ENCODE peak calls at places on chromosomes 11 and 22, in four cellular contexts. One of them, this sample, is unnamed.

GRCh38 chr11:7688238-7688826 is 15.0 kb upstream of the CYB5R2 start:
- DNase-seq in fibroblast of lung: peak; percentile 13
- DNase-seq in choroid plexus epithelial cell: peak; percentile 63
- DNase-seq in neuronal stem cell: no peak
- DNase-seq in this sample: no peak

GRCh38 chr11:75583710-75584658 is 21.9 kb downstream of the SERPINH1 start:
- DNase-seq in neuronal stem cell: peak; percentile 69
- DNase-seq in fibroblast of lung: peak; percentile 87
- DNase-seq in choroid plexus epithelial cell: peak; percentile 85
- DNase-seq in this sample: peak; percentile 76

GRCh38 chr11:33930317-33931021 is 38.6 kb upstream of the LMO2 start:
- DNase-seq in neuronal stem cell: no peak
- DNase-seq in choroid plexus epithelial cell: peak; percentile 72
- DNase-seq in fibroblast of lung: peak; percentile 48
- DNase-seq in this sample: peak; percentile 46

GRCh38 chr11:79119491-79120284 is 321.1 kb downstream of the TENM4 start:
- DNase-seq in fibroblast of lung: peak; percentile 33
- DNase-seq in choroid plexus epithelial cell: no peak
- DNase-seq in neuronal stem cell: peak; percentile 50
- DNase-seq in this sample: no peak

GRCh38 chr11:80798189-80798588 is 1357.4 kb upstream of the TENM4 start:
- DNase-seq in neuronal stem cell: no peak
- DNase-seq in choroid plexus epithelial cell: no peak
- DNase-seq in fibroblast of lung: no peak
- DNase-seq in this sample: no peak

GRCh38 chr11:85626496-85626895 is 648 bp downstream of the DLG2 start:
- DNase-seq in choroid plexus epithelial cell: no peak
- DNase-seq in neuronal stem cell: no peak
- DNase-seq in fibroblast of lung: no peak
- DNase-seq in this sample: no peak

GRCh38 chr11:35919244-35919643 is 24.6 kb upstream of the LDLRAD3 start:
- DNase-seq in choroid plexus epithelial cell: no peak
- DNase-seq in fibroblast of lung: peak; percentile 4
- DNase-seq in neuronal stem cell: peak; percentile 44
- DNase-seq in this sample: no peak

GRCh38 chr11:32331098-32331497 is 104.2 kb downstream of the WT1 start:
- DNase-seq in fibroblast of lung: peak; percentile 37
- DNase-seq in choroid plexus epithelial cell: peak; percentile 22
- DNase-seq in neuronal stem cell: no peak
- DNase-seq in this sample: peak; percentile 45

GRCh38 chr22:39839917-39840510 is 53.5 kb downstream of the ENTHD1 start:
- DNase-seq in fibroblast of lung: no peak
- DNase-seq in choroid plexus epithelial cell: no peak
- DNase-seq in neuronal stem cell: no peak
- DNase-seq in this sample: no peak

GRCh38 chr11:124876818-124877630 is 11.8 kb downstream of the ROBO3 start:
- DNase-seq in fibroblast of lung: no peak
- DNase-seq in neuronal stem cell: no peak
- DNase-seq in choroid plexus epithelial cell: no peak
- DNase-seq in this sample: no peak

DNA sequence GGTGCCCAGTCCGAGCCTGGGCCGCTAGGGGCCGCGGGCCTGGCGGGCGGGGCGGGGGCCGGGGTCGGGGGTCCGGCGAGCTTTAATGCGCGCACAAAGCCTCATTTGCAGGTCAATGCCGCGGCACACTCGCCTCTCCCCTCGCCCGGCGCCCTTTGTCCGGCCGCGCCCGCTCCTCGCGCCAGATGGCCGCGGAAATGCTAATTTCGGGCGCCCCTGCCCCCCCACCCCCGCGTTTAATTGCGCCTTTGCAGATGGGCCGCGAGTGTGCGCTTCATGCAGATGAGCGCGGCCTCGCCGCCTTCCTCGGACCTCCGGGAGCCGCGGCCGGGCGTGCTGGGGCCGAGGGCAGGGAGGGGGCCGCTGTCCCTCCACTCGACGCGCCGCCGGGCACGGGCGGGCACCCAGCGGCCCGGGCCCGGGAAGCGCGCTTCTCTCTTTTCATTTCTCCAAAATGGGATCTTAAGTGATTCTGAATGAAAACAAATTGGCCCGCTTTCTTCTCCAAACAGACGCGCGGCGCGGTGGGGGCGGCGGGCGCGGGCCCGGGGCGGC is 23.1 kb downstream of the CDKN1C start:
- DNase-seq in fibroblast of lung: no peak
- DNase-seq in choroid plexus epithelial cell: no peak
- DNase-seq in neuronal stem cell: no peak
- DNase-seq in this sample: no peak
- H3K4me3 ChIP-seq in fibroblast of lung: no peak overlapping the region
- H3K4me3 ChIP-seq in choroid plexus epithelial cell: no peak overlapping the region
- H3K4me3 ChIP-seq in neuronal stem cell: no peak overlapping the region
- H3K4me3 ChIP-seq in this sample: no peak overlapping the region

GRCh38 chr11:72927380-72927779 is 113.2 kb downstream of the ATG16L2 start:
- DNase-seq in neuronal stem cell: no peak
- DNase-seq in choroid plexus epithelial cell: no peak
- DNase-seq in fibroblast of lung: no peak
- DNase-seq in this sample: no peak
- H3K4me3 ChIP-seq in neuronal stem cell: no peak overlapping the region
- H3K4me3 ChIP-seq in choroid plexus epithelial cell: no peak overlapping the region
- H3K4me3 ChIP-seq in fibroblast of lung: no peak overlapping the region
- H3K4me3 ChIP-seq in this sample: no peak overlapping the region

DNA sequence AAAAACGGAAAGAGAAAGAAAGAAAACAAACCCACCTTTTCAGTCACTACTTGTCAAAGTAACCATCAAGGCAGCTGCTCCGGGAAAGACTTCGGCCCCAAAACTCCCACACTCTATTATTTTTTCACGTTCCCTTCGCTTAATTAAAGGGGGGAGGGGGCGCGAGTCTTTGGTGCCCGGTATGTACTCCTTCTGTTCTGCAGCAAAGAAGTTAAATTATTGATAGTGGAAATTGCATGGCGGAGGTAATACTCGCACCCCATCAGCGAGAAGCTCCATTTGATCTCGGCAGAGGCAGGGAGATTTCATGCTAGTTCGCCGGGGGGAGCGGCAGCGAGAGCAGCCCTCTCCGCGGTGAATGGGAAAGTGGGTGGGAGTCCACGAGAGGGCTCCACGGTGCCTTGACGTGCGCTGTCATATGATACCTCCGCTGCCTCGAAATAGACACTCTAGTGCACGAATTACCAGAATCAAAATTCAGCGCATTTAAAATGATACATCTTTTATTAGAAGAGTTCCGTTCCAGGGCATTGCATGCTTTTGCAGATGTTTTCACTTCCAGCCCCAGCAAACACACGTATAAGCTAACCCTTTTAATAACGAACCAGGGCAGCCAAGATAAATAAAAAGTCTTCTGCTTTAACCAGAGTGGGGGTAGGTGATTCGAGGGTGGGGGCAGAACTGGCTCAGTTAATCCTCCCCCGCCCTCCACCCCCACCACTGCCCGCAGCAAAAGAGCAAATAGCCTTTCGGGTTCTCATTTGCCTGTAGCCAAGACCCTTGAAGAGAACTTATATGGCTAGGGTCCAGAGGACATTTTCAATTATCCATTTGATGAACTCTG is 1.2 kb upstream of the BDNF start:
- DNase-seq in choroid plexus epithelial cell: peak; percentile 81
- DNase-seq in neuronal stem cell: no peak
- DNase-seq in fibroblast of lung: peak; percentile 80
- DNase-seq in this sample: peak; percentile 74
- H3K4me3 ChIP-seq in choroid plexus epithelial cell: peak overlapping the region; percentile 74
- H3K4me3 ChIP-seq in neuronal stem cell: peak overlapping the region; percentile 78
- H3K4me3 ChIP-seq in fibroblast of lung: peak overlapping the region; percentile 44
- H3K4me3 ChIP-seq in this sample: peak overlapping the region; percentile 97

GRCh38 chr22:19525666-19526065 is 1.5 kb upstream of the CLDN5 start:
- DNase-seq in choroid plexus epithelial cell: no peak
- DNase-seq in fibroblast of lung: no peak
- DNase-seq in neuronal stem cell: no peak
- DNase-seq in this sample: no peak

GRCh38 chr22:19525116-19525660 is 978 bp upstream of the CLDN5 start:
- DNase-seq in neuronal stem cell: no peak
- DNase-seq in fibroblast of lung: no peak
- DNase-seq in choroid plexus epithelial cell: no peak
- DNase-seq in this sample: no peak

GRCh38 chr22:19522881-19523239 is 1.4 kb downstream of the CLDN5 start:
- DNase-seq in neuronal stem cell: no peak
- DNase-seq in fibroblast of lung: no peak
- DNase-seq in choroid plexus epithelial cell: no peak
- DNase-seq in this sample: no peak

GRCh38 chr22:19523240-19524169 is 705 bp downstream of the CLDN5 start:
- DNase-seq in neuronal stem cell: peak; percentile 48
- DNase-seq in fibroblast of lung: peak; percentile 44
- DNase-seq in choroid plexus epithelial cell: peak; percentile 47
- DNase-seq in this sample: peak; percentile 26

DNA sequence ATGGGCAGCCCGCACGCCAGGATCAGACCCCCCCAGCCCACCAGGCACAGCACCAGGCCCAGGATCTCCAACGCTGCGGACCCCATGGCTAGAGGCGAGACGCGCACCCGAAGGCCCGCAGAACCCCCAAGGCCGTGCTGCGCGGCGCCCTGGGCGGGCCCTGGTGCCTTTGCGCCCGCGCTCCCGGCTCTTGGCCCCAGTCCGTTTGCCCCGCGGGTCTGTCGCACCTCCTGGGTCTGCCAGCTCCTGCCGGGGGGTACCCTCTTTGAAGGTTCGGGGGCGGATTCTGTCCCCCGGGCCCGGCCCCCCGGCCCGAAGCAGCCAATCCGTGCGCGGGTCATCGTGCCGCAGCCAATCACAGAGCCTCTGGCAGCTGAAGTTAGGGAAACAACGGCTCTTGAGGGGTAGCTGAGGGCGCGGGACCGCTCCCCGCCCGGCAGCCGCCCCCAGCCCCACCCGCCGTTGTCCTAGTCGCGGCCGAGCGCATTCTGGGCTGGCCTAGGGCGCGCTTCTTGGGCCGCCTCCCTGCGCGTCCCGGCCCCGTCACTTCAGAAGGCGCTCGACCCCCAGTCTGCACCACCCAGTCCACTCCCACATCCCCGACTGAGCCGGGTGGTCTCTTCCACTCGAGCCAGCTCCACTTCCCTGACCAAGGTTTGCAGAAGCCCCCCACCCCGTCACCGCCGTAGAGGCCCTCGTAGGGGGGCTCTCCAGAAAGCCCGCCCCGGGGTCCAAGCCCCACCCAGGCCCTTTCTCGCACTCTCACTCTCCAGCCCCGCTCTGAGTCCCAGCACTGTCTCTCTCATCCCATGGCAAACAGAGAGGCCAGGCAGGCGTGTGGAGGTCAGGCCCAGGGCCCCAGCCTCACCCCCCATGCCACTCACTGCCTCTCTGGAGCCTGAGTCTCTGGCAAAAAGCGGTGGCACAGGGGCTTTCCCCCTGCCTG is at the start of gene CLDN5:
- DNase-seq in neuronal stem cell: peak; percentile 63
- DNase-seq in choroid plexus epithelial cell: peak; percentile 39
- DNase-seq in fibroblast of lung: peak; percentile 21
- DNase-seq in this sample: no peak
- H3K4me3 ChIP-seq in neuronal stem cell: peak within 1 kb of the TSS; percentile 74
- H3K4me3 ChIP-seq in choroid plexus epithelial cell: peak within 1 kb of the TSS; percentile 56
- H3K4me3 ChIP-seq in fibroblast of lung: no peak within 1 kb of the TSS
- H3K4me3 ChIP-seq in this sample: peak within 1 kb of the TSS; percentile 37

GRCh38 chr22:48342732-48343131 is 1484.9 kb downstream of the BRD1 start:
- DNase-seq in fibroblast of lung: no peak
- DNase-seq in choroid plexus epithelial cell: no peak
- DNase-seq in neuronal stem cell: no peak
- DNase-seq in this sample: no peak

GRCh38 chr22:48345631-48346030 is 1482.0 kb downstream of the BRD1 start:
- DNase-seq in fibroblast of lung: no peak
- DNase-seq in choroid plexus epithelial cell: no peak
- DNase-seq in neuronal stem cell: no peak
- DNase-seq in this sample: no peak

GRCh38 chr22:48340727-48341709 is 1486.7 kb downstream of the BRD1 start:
- DNase-seq in neuronal stem cell: no peak
- DNase-seq in fibroblast of lung: no peak
- DNase-seq in choroid plexus epithelial cell: no peak
- DNase-seq in this sample: no peak

GRCh38 chr22:48342016-48342415 is 1485.7 kb downstream of the BRD1 start:
- DNase-seq in fibroblast of lung: no peak
- DNase-seq in neuronal stem cell: no peak
- DNase-seq in choroid plexus epithelial cell: no peak
- DNase-seq in this sample: no peak

DNA sequence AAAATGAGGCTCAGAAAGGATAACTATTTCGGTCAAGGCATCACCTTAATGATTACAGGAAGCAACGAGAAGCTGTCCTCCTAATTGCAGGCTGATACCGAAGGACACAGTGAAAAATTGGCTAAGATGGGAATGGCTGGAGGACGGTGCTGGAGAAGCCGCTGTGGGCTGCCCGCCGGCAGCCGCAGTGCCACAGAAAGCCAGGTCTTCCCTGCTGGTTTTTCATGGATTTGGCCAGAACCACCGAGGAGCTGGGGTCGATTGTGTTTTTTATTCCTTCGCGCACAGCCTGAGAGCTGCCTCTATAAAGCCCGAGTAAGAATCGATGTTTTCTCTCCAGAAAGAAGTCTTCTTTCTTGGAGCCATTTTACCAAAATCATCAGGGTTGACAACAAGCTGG is 1484.2 kb downstream of the BRD1 start:
- DNase-seq in fibroblast of lung: no peak
- DNase-seq in choroid plexus epithelial cell: no peak
- DNase-seq in neuronal stem cell: no peak
- DNase-seq in this sample: no peak
- H3K4me3 ChIP-seq in fibroblast of lung: no peak overlapping the region
- H3K4me3 ChIP-seq in choroid plexus epithelial cell: no peak overlapping the region
- H3K4me3 ChIP-seq in neuronal stem cell: no peak overlapping the region
- H3K4me3 ChIP-seq in this sample: no peak overlapping the region

DNA sequence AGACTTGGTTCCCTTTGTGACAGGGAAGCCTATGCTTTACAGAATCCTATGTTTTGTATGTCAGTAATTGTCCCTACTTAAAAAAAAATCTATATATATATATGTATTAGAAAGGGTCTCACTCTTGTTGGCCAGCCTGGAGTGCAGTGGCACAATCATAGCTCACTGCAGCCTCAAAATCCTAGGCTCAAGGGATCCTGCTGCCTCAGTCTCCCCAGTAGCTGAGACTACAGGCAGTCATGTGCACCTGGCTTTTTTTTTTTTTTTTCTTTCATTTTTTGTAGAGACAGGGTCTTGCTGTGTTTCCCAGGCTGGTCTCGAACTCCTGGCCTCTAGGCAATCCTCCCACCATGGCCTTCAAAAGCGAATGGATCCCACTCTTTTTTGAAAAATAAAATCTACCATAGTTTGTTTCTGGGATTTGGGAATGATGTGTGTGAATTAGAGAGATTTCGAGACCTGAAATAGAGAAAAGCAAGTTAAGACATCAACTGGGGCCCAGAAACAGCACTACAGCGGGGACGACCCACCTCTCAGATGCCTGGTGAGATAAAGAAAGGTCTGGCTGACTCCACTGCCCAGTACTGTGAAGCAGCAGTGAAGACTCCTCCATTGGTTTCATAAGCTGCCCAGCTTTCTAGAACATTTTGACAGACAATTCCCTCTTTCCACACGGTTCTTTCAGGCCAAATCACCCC is 1.9 kb upstream of the NEAT1 start:
- DNase-seq in neuronal stem cell: no peak
- DNase-seq in fibroblast of lung: no peak
- DNase-seq in choroid plexus epithelial cell: no peak
- DNase-seq in this sample: no peak
- H3K4me3 ChIP-seq in neuronal stem cell: no peak overlapping the region
- H3K4me3 ChIP-seq in fibroblast of lung: no peak overlapping the region
- H3K4me3 ChIP-seq in choroid plexus epithelial cell: peak overlapping the region; percentile 0
- H3K4me3 ChIP-seq in this sample: no peak overlapping the region

This sample was measured in astrocyte.